ENCODE peak calls at places on chromosome 1, in nine cellular contexts. Q is activated CD4-positive, alpha-beta T cell treated with anti-CD3 and anti-CD28 coated beads for 1 hour; F is HAP-1; I is stimulated activated naive B cell treated with anti-CD40 and anti-IgM and Interleukin-4, amounts not matched to agents 10 μg/mL and 1 μg/mL and 100 μg/mL, for 72 hours; P is bronchial epithelial cell; E is neural crest cell; N is iris pigment epithelial cell; X is NCI-H1417; J is left ventricle myocardium inferior. B is an unnamed sample.

GRCh38 chr1:29504709-29505410 is 268.5 kb downstream of the PTPRU start:
- DNase-seq in Q (no peak), F (no peak), I (no peak), P (no peak), E (no peak), N (no peak), X (no peak), J (no peak), B (no peak)

GRCh38 chr1:212606042-212606733 is 2.4 kb upstream of the ATF3 start:
- DNase-seq in Q (no peak), F (peak), I (no peak), P (peak), E (no peak), N (no peak), X (no peak), J (no peak), B (no peak)

GRCh38 chr1:108758782-108759181 is 12.3 kb downstream of the STXBP3 start:
- DNase-seq in Q (no peak), F (no peak), I (no peak), P (no peak), E (no peak), N (no peak), X (no peak), J (no peak), B (no peak)

GRCh38 chr1:207822602-207823451 is 71.0 kb downstream of the CD46 start:
- DNase-seq in Q (peak), F (no peak), I (peak), P (no peak), E (no peak), N (peak), X (peak), J (peak), B (peak)

GRCh38 chr1:225179686-225180085 is 248.2 kb downstream of the LBR start:
- DNase-seq in Q (no peak), F (no peak), I (no peak), P (no peak), E (no peak), N (no peak), X (no peak), J (no peak), B (no peak)

GRCh38 chr1:165069829-165070228 is 286.7 kb downstream of the LMX1A start:
- DNase-seq in Q (no peak), F (no peak), I (no peak), P (no peak), E (no peak), N (no peak), X (no peak), J (no peak), B (no peak)

GRCh38 chr1:62228883-62229187 is 34.2 kb downstream of the L1TD1 start:
- DNase-seq in Q (no peak), F (no peak), I (no peak), P (no peak), E (no peak), N (no peak), X (no peak), J (no peak), B (no peak)

GRCh38 chr1:91637539-91637994 is 136.9 kb downstream of the CDC7 start:
- DNase-seq in Q (no peak), F (no peak), I (no peak), P (no peak), E (peak), N (no peak), X (no peak), J (no peak), B (no peak)

GRCh38 chr1:155942578-155943141 is 1.2 kb downstream of the RXFP4 start:
- DNase-seq in Q (no peak), F (no peak), I (no peak), P (no peak), E (no peak), N (no peak), X (no peak), J (no peak), B (no peak)

GRCh38 chr1:230191079-230191478 is 124.0 kb downstream of the GALNT2 start:
- DNase-seq in Q (no peak), F (no peak), I (peak), P (no peak), E (no peak), N (peak), X (no peak), J (peak), B (no peak)

GRCh38 chr1:16302709-16303627 is 49.3 kb downstream of the FBXO42 start:
- DNase-seq in Q (no peak), F (no peak), I (no peak), P (no peak), E (no peak), N (peak), X (no peak), J (no peak), B (no peak)

GRCh38 chr1:15687446-15687845 is 3.3 kb downstream of the PLEKHM2 start:
- DNase-seq in Q (no peak), F (no peak), I (no peak), P (no peak), E (no peak), N (no peak), X (no peak), J (no peak), B (no peak)

GRCh38 chr1:236543065-236543669 is 19.4 kb downstream of the LGALS8 start:
- DNase-seq in Q (no peak), F (no peak), I (no peak), P (no peak), E (no peak), N (no peak), X (no peak), J (no peak), B (peak)

GRCh38 chr1:51131185-51131584 is 29.2 kb downstream of the C1orf185 start:
- DNase-seq in Q (no peak), F (no peak), I (no peak), P (no peak), E (no peak), N (no peak), X (no peak), J (no peak), B (no peak)

B was measured in HEK293T.